ENCODE peak calls at places on chromosome 2, in nine cellular contexts. One of them, this sample, is unnamed.

GRCh38 chr2:181456660-181457120 is 496 bp upstream of the ITGA4 start:
- DNase-seq in GM12878: peak
- DNase-seq in A549: no peak
- DNase-seq in astrocyte of the spinal cord: no peak
- DNase-seq in tibial nerve: no peak
- DNase-seq in stomach: peak
- DNase-seq in astrocyte: peak
- DNase-seq in AG10803: peak
- DNase-seq in fibroblast of mammary gland: peak
- DNase-seq in this sample: peak

GRCh38 chr2:85457877-85458316 is 39.4 kb downstream of the SH2D6 start:
- DNase-seq in GM12878: no peak
- DNase-seq in A549: peak
- DNase-seq in astrocyte of the spinal cord: peak
- DNase-seq in tibial nerve: no peak
- DNase-seq in stomach: peak
- DNase-seq in astrocyte: peak
- DNase-seq in AG10803: peak
- DNase-seq in fibroblast of mammary gland: peak
- DNase-seq in this sample: peak

GRCh38 chr2:239343946-239344856 is 56.6 kb downstream of the HDAC4 start:
- DNase-seq in GM12878: no peak
- DNase-seq in A549: no peak
- DNase-seq in astrocyte of the spinal cord: no peak
- DNase-seq in tibial nerve: no peak
- DNase-seq in stomach: no peak
- DNase-seq in astrocyte: peak
- DNase-seq in AG10803: no peak
- DNase-seq in fibroblast of mammary gland: no peak
- DNase-seq in this sample: no peak

GRCh38 chr2:206422493-206422892 is 20.8 kb upstream of the ADAM23 start:
- DNase-seq in GM12878: no peak
- DNase-seq in A549: no peak
- DNase-seq in astrocyte of the spinal cord: no peak
- DNase-seq in tibial nerve: no peak
- DNase-seq in stomach: no peak
- DNase-seq in astrocyte: peak
- DNase-seq in AG10803: no peak
- DNase-seq in fibroblast of mammary gland: no peak
- DNase-seq in this sample: no peak

GRCh38 chr2:36352711-36353110 is 2.9 kb upstream of the CRIM1 start:
- DNase-seq in GM12878: no peak
- DNase-seq in A549: peak
- DNase-seq in astrocyte of the spinal cord: peak
- DNase-seq in tibial nerve: no peak
- DNase-seq in stomach: no peak
- DNase-seq in astrocyte: peak
- DNase-seq in AG10803: peak
- DNase-seq in fibroblast of mammary gland: peak
- DNase-seq in this sample: peak

GRCh38 chr2:16246281-16246850 is 306.0 kb downstream of the MYCN start:
- DNase-seq in GM12878: no peak
- DNase-seq in A549: no peak
- DNase-seq in astrocyte of the spinal cord: no peak
- DNase-seq in tibial nerve: no peak
- DNase-seq in stomach: no peak
- DNase-seq in astrocyte: no peak
- DNase-seq in AG10803: no peak
- DNase-seq in fibroblast of mammary gland: no peak
- DNase-seq in this sample: no peak

GRCh38 chr2:28997237-28997846 is 16.2 kb downstream of the TOGARAM2 start:
- DNase-seq in GM12878: no peak
- DNase-seq in A549: no peak
- DNase-seq in astrocyte of the spinal cord: no peak
- DNase-seq in tibial nerve: no peak
- DNase-seq in stomach: no peak
- DNase-seq in astrocyte: peak
- DNase-seq in AG10803: no peak
- DNase-seq in fibroblast of mammary gland: no peak
- DNase-seq in this sample: peak

GRCh38 chr2:166372046-166372445 is 3.7 kb downstream of the SCN9A start:
- DNase-seq in GM12878: no peak
- DNase-seq in A549: peak
- DNase-seq in astrocyte of the spinal cord: peak
- DNase-seq in tibial nerve: no peak
- DNase-seq in stomach: no peak
- DNase-seq in astrocyte: peak
- DNase-seq in AG10803: no peak
- DNase-seq in fibroblast of mammary gland: no peak
- DNase-seq in this sample: no peak

GRCh38 chr2:7692657-7693161 is 775.5 kb downstream of the RNF144A start:
- DNase-seq in GM12878: no peak
- DNase-seq in A549: peak
- DNase-seq in astrocyte of the spinal cord: peak
- DNase-seq in tibial nerve: no peak
- DNase-seq in stomach: no peak
- DNase-seq in astrocyte: peak
- DNase-seq in AG10803: peak
- DNase-seq in fibroblast of mammary gland: peak
- DNase-seq in this sample: peak

GRCh38 chr2:50225021-50225928 is 806.7 kb downstream of the NRXN1 start:
- DNase-seq in GM12878: no peak
- DNase-seq in A549: no peak
- DNase-seq in astrocyte of the spinal cord: no peak
- DNase-seq in tibial nerve: no peak
- DNase-seq in stomach: no peak
- DNase-seq in astrocyte: no peak
- DNase-seq in AG10803: no peak
- DNase-seq in fibroblast of mammary gland: no peak
- DNase-seq in this sample: no peak

GRCh38 chr2:106990307-106990706 is 104.3 kb upstream of the ST6GAL2 start:
- DNase-seq in GM12878: no peak
- DNase-seq in A549: no peak
- DNase-seq in astrocyte of the spinal cord: peak
- DNase-seq in tibial nerve: no peak
- DNase-seq in stomach: no peak
- DNase-seq in astrocyte: peak
- DNase-seq in AG10803: peak
- DNase-seq in fibroblast of mammary gland: peak
- DNase-seq in this sample: no peak

GRCh38 chr2:164873096-164873670 is 31.6 kb upstream of the COBLL1 start:
- DNase-seq in GM12878: no peak
- DNase-seq in A549: no peak
- DNase-seq in astrocyte of the spinal cord: no peak
- DNase-seq in tibial nerve: no peak
- DNase-seq in stomach: no peak
- DNase-seq in astrocyte: no peak
- DNase-seq in AG10803: no peak
- DNase-seq in fibroblast of mammary gland: no peak
- DNase-seq in this sample: no peak

GRCh38 chr2:164879901-164880535 is 38.4 kb upstream of the COBLL1 start:
- DNase-seq in GM12878: no peak
- DNase-seq in A549: no peak
- DNase-seq in astrocyte of the spinal cord: no peak
- DNase-seq in tibial nerve: no peak
- DNase-seq in stomach: no peak
- DNase-seq in astrocyte: peak
- DNase-seq in AG10803: no peak
- DNase-seq in fibroblast of mammary gland: no peak
- DNase-seq in this sample: no peak

GRCh38 chr2:164875334-164876205 is 33.9 kb upstream of the COBLL1 start:
- DNase-seq in GM12878: no peak
- DNase-seq in A549: no peak
- DNase-seq in astrocyte of the spinal cord: no peak
- DNase-seq in tibial nerve: no peak
- DNase-seq in stomach: no peak
- DNase-seq in astrocyte: no peak
- DNase-seq in AG10803: no peak
- DNase-seq in fibroblast of mammary gland: no peak
- DNase-seq in this sample: no peak

GRCh38 chr2:164877927-164878326 is 36.3 kb upstream of the COBLL1 start:
- DNase-seq in GM12878: no peak
- DNase-seq in A549: no peak
- DNase-seq in astrocyte of the spinal cord: no peak
- DNase-seq in tibial nerve: no peak
- DNase-seq in stomach: no peak
- DNase-seq in astrocyte: no peak
- DNase-seq in AG10803: no peak
- DNase-seq in fibroblast of mammary gland: no peak
- DNase-seq in this sample: no peak

GRCh38 chr2:164877169-164877568 is 35.5 kb upstream of the COBLL1 start:
- DNase-seq in GM12878: no peak
- DNase-seq in A549: no peak
- DNase-seq in astrocyte of the spinal cord: no peak
- DNase-seq in tibial nerve: no peak
- DNase-seq in stomach: no peak
- DNase-seq in astrocyte: no peak
- DNase-seq in AG10803: no peak
- DNase-seq in fibroblast of mammary gland: no peak
- DNase-seq in this sample: no peak
- H3K4me3 ChIP-seq in GM12878: no peak
- H3K4me3 ChIP-seq in A549: no peak
- H3K4me3 ChIP-seq in astrocyte of the spinal cord: no peak
- H3K4me3 ChIP-seq in tibial nerve: no peak
- H3K4me3 ChIP-seq in stomach: no peak
- H3K4me3 ChIP-seq in astrocyte: no peak
- H3K4me3 ChIP-seq in AG10803: no peak
- H3K4me3 ChIP-seq in fibroblast of mammary gland: no peak
- H3K4me3 ChIP-seq in this sample: no peak

GRCh38 chr2:98730053-98730850 is 680 bp downstream of the MGAT4A start:
- DNase-seq in GM12878: no peak
- DNase-seq in A549: peak
- DNase-seq in astrocyte of the spinal cord: no peak
- DNase-seq in tibial nerve: peak
- DNase-seq in stomach: peak
- DNase-seq in astrocyte: no peak
- DNase-seq in AG10803: no peak
- DNase-seq in fibroblast of mammary gland: no peak
- DNase-seq in this sample: no peak

GRCh38 chr2:98731709-98732349 is 897 bp upstream of the MGAT4A start:
- DNase-seq in GM12878: no peak
- DNase-seq in A549: no peak
- DNase-seq in astrocyte of the spinal cord: no peak
- DNase-seq in tibial nerve: no peak
- DNase-seq in stomach: no peak
- DNase-seq in astrocyte: no peak
- DNase-seq in AG10803: no peak
- DNase-seq in fibroblast of mammary gland: no peak
- DNase-seq in this sample: no peak

GRCh38 chr2:98730851-98731708 is at the start of gene MGAT4A:
- DNase-seq in GM12878: no peak
- DNase-seq in A549: peak
- DNase-seq in astrocyte of the spinal cord: no peak
- DNase-seq in tibial nerve: peak
- DNase-seq in stomach: peak
- DNase-seq in astrocyte: no peak
- DNase-seq in AG10803: peak
- DNase-seq in fibroblast of mammary gland: no peak
- DNase-seq in this sample: peak

GRCh38 chr2:98734157-98734556 is 3.2 kb upstream of the MGAT4A start:
- DNase-seq in GM12878: no peak
- DNase-seq in A549: no peak
- DNase-seq in astrocyte of the spinal cord: no peak
- DNase-seq in tibial nerve: no peak
- DNase-seq in stomach: no peak
- DNase-seq in astrocyte: no peak
- DNase-seq in AG10803: no peak
- DNase-seq in fibroblast of mammary gland: no peak
- DNase-seq in this sample: no peak

GRCh38 chr2:98732430-98733051 is 1.6 kb upstream of the MGAT4A start:
- DNase-seq in GM12878: no peak
- DNase-seq in A549: no peak
- DNase-seq in astrocyte of the spinal cord: no peak
- DNase-seq in tibial nerve: no peak
- DNase-seq in stomach: no peak
- DNase-seq in astrocyte: no peak
- DNase-seq in AG10803: no peak
- DNase-seq in fibroblast of mammary gland: no peak
- DNase-seq in this sample: no peak
- H3K4me3 ChIP-seq in GM12878: no peak
- H3K4me3 ChIP-seq in A549: no peak
- H3K4me3 ChIP-seq in astrocyte of the spinal cord: no peak
- H3K4me3 ChIP-seq in tibial nerve: peak
- H3K4me3 ChIP-seq in stomach: peak
- H3K4me3 ChIP-seq in astrocyte: no peak
- H3K4me3 ChIP-seq in AG10803: no peak
- H3K4me3 ChIP-seq in fibroblast of mammary gland: no peak
- H3K4me3 ChIP-seq in this sample: no peak

DNA sequence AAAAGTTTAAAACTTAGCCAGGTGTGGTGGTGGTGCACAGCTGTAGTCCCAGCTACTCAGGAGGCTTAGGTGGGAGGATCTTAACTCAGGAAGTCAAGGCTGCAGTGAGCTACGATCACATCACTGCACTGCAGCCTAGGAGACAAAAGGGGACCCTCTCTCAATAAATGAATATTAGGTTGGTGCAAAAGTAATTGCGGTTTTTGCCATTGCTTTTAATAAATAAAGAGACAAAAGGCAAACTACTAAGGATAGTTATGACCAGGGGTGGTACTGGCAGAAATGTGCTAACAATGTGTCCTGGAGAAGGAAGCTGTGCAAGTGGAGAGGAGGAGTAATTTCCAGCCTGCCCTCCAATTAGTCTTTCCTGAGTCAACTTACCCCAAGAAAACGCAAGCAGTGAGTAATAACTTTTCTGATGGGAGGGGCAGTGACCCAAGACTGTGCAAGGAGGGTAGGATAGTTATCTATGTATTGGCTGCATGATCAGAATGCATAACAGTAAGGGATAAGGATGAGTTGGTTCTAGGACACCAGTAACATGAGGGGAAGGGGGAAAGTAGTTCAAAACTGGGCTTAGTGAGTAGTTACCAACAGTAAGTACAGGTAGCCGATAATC is 1.5 kb downstream of the EXOC6B start:
- DNase-seq in GM12878: no peak
- DNase-seq in A549: no peak
- DNase-seq in astrocyte of the spinal cord: peak
- DNase-seq in tibial nerve: no peak
- DNase-seq in stomach: no peak
- DNase-seq in astrocyte: peak
- DNase-seq in AG10803: peak
- DNase-seq in fibroblast of mammary gland: peak
- DNase-seq in this sample: no peak
- H3K4me3 ChIP-seq in GM12878: no peak
- H3K4me3 ChIP-seq in A549: peak
- H3K4me3 ChIP-seq in astrocyte of the spinal cord: no peak
- H3K4me3 ChIP-seq in tibial nerve: peak
- H3K4me3 ChIP-seq in stomach: peak
- H3K4me3 ChIP-seq in astrocyte: peak
- H3K4me3 ChIP-seq in AG10803: peak
- H3K4me3 ChIP-seq in fibroblast of mammary gland: peak
- H3K4me3 ChIP-seq in this sample: peak

DNA sequence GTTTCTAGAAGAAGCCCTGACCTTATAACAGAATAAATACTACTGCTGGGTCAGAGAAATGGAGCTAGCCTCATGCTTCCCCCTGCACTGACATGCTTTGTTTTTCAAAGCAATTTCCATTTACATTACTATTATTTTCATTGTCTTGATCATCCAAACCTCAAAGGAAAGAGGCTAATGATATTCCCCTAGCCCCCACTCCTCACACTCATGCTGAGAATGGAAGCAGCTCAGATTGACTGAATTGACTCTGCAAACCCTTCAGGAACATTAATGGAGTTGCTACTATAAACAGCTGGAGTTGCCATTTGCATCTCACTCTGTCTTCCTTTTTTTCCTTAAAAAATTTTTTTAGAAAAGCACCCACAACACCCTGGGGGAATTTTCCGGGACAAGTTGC is 103.1 kb upstream of the OSR1 start:
- DNase-seq in GM12878: no peak
- DNase-seq in A549: no peak
- DNase-seq in astrocyte of the spinal cord: no peak
- DNase-seq in tibial nerve: no peak
- DNase-seq in stomach: no peak
- DNase-seq in astrocyte: no peak
- DNase-seq in AG10803: no peak
- DNase-seq in fibroblast of mammary gland: no peak
- DNase-seq in this sample: no peak
- H3K4me3 ChIP-seq in GM12878: no peak
- H3K4me3 ChIP-seq in A549: no peak
- H3K4me3 ChIP-seq in astrocyte of the spinal cord: no peak
- H3K4me3 ChIP-seq in tibial nerve: no peak
- H3K4me3 ChIP-seq in stomach: no peak
- H3K4me3 ChIP-seq in astrocyte: no peak
- H3K4me3 ChIP-seq in AG10803: no peak
- H3K4me3 ChIP-seq in fibroblast of mammary gland: no peak
- H3K4me3 ChIP-seq in this sample: no peak